ENCODE peak calls at places on chromosome 17, in nine cellular contexts. Y, C, V, K, I, J, D, L and P are unnamed samples.
A peak's percentile ranks its signal among the peaks of the same experiment; 100 is the strongest.

GRCh38 chr17:38434178-38434665 is 6.0 kb downstream of the ARHGAP23 start:
- DNase-seq in C (no peak), I (no peak), L (no peak), V (no peak), K (no peak), Y (no peak), J (no peak), D (no peak), P (no peak)

GRCh38 chr17:4499431-4500187 is 928 bp downstream of the SPNS2 start:
- DNase-seq in I (no peak), C (peak; percentile 56), L (no peak), D (no peak), K (no peak), J (no peak), V (no peak), Y (no peak), P (peak; percentile 18)

GRCh38 chr17:11332706-11333105 is 91.7 kb downstream of the SHISA6 start:
- DNase-seq in L (no peak), K (no peak), J (no peak), C (no peak), Y (no peak), I (no peak), D (no peak), V (no peak), P (no peak)

GRCh38 chr17:75753514-75754377 is 11.2 kb downstream of the GALK1 start:
- DNase-seq in V (peak; percentile 78), K (no peak), J (peak; percentile 82), D (peak; percentile 91), Y (peak; percentile 48), C (peak; percentile 83), I (no peak), L (peak; percentile 15), P (peak; percentile 86)

GRCh38 chr17:72297326-72298115 is 176.7 kb downstream of the SOX9 start:
- DNase-seq in C (no peak), L (peak; percentile 60), I (peak; percentile 85), V (peak; percentile 46), K (no peak), D (no peak), Y (no peak), J (peak; percentile 61), P (peak; percentile 62)

GRCh38 chr17:82647593-82648164 is 565 bp downstream of the WDR45B start:
- DNase-seq in D (peak; percentile 53), C (peak; percentile 60), I (no peak), V (peak; percentile 53), L (no peak), Y (peak; percentile 45), J (peak; percentile 15), K (peak; percentile 53), P (peak; percentile 39)

GRCh38 chr17:31175237-31175636 is 80.5 kb downstream of the NF1 start:
- DNase-seq in L (no peak), K (no peak), D (no peak), V (no peak), C (no peak), Y (no peak), J (no peak), I (no peak), P (no peak)

GRCh38 chr17:2560658-2561057 is 32.8 kb upstream of the PAFAH1B1 start:
- DNase-seq in D (no peak), Y (no peak), K (no peak), V (no peak), I (peak; percentile 68), C (no peak), L (no peak), J (no peak), P (no peak)

GRCh38 chr17:12545877-12546513 is 119.7 kb upstream of the MYOCD start:
- DNase-seq in K (peak; percentile 43), I (peak; percentile 67), D (peak; percentile 62), Y (peak; percentile 47), J (peak; percentile 71), L (peak; percentile 58), C (peak; percentile 50), V (no peak), P (peak; percentile 62)

GRCh38 chr17:8079291-8080207 is 8.0 kb downstream of the ALOX12B start:
- DNase-seq in Y (peak; percentile 84), L (peak; percentile 6), J (peak; percentile 54), K (peak; percentile 75), V (peak; percentile 75), D (peak; percentile 92), I (peak; percentile 34), C (peak; percentile 86), P (peak; percentile 80)

GRCh38 chr17:34580685-34581445 is 1.5 kb downstream of the TMEM132E start:
- DNase-seq in D (no peak), C (peak; percentile 53), K (no peak), J (no peak), Y (no peak), V (no peak), L (no peak), I (no peak), P (no peak)

GRCh38 chr17:76529643-76530488 is 7.6 kb downstream of the CYGB start:
- DNase-seq in D (no peak), J (peak; percentile 96), K (no peak), L (peak; percentile 57), C (peak; percentile 54), V (peak; percentile 89), Y (peak; percentile 68), I (no peak), P (peak; percentile 44)

GRCh38 chr17:67801626-67802175 is 23.6 kb upstream of the BPTF start:
- DNase-seq in C (no peak), V (no peak), I (peak; percentile 23), K (no peak), L (no peak), Y (no peak), D (no peak), J (no peak), P (no peak)
- TF ChIP-seq CTCF in C (no peak), V (no peak), I (no peak), K (no peak), L (no peak), Y (no peak), D (no peak), J (no peak), P (no peak)

DNA sequence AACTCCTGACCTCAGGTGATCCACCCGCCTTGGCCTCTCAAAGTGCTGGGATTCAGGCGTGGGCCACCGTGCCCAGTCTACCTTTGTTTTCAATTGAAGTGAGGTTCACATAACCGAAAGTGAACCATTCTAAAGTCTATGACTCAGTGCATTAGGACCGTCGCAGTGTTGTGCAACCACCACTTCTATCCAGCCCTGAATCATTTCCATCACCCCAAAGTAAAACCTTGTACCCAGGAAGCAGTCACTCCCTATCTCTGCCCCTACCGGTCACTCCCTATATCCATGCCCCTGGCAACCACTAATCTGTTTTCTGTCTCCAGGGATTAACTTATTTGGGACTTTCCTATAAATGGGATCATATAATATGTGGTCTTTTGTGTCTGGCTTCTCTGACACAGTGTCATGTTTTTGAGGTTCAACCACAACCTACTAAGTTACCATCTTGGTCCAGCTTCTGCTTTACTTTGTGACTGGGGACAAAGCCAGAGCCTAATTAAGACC is 28.3 kb upstream of the CDC42EP4 start:
- DNase-seq in L (peak; percentile 90), V (peak; percentile 48), I (peak; percentile 99), C (no peak), D (no peak), K (peak; percentile 77), Y (no peak), J (peak; percentile 91), P (peak; percentile 67)
- TF ChIP-seq CTCF in L (peak; percentile 61), V (peak; percentile 12), I (peak; percentile 61), C (no peak), D (no peak), K (peak; percentile 23), Y (no peak), J (peak; percentile 47), P (no peak)

DNA sequence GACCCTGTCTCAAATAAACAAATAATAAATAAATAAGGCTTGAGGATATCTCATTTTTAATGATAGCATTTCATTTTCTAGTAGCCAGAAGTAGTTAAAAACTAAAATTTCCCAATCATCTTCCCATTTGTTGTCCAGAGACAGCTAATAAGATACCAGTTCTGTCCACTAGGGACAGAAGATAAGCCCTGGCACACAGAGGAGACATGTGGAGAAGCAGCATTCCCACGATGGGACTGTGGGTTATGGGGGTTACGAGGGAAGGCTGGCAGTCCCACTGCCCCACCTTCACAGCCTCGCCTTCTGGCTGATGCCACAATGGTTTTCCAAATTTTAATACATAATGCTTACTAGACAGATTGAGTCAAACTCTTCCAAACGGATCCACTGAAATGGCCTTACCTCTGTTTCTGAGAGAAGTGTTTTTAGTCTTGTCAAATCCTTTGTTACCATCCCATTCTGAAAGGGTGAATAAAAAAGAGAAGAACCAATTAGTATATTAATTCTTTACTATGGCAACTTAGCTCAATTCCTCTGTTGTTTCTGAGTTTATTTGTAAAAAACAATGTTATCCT is 44.2 kb downstream of the HELZ start:
- DNase-seq in Y (no peak), D (no peak), L (no peak), V (no peak), K (no peak), I (peak; percentile 22), J (peak; percentile 21), C (no peak), P (peak; percentile 38)
- TF ChIP-seq CTCF in Y (no peak), D (peak; percentile 8), L (peak; percentile 68), V (peak; percentile 44), K (peak; percentile 62), I (peak; percentile 43), J (peak; percentile 47), C (peak; percentile 36), P (peak; percentile 64)

GRCh38 chr17:44775136-44775837 is 16.5 kb downstream of the ADAM11 start:
- DNase-seq in C (peak; percentile 100), K (no peak), Y (peak; percentile 99), J (peak; percentile 98), L (peak; percentile 96), I (peak; percentile 96), V (peak; percentile 93), D (peak; percentile 99), P (peak; percentile 97)
- TF ChIP-seq CTCF in C (peak; percentile 23), K (no peak), Y (no peak), J (no peak), L (no peak), I (no peak), V (no peak), D (no peak), P (no peak)

GRCh38 chr17:36008998-36009665 is 7.8 kb upstream of the CCL15 start:
- DNase-seq in C (no peak), V (no peak), L (peak; percentile 6), I (no peak), J (peak; percentile 20), K (no peak), D (no peak), Y (peak; percentile 35), P (peak; percentile 0)
- TF ChIP-seq CTCF in C (peak; percentile 12), V (peak; percentile 19), L (peak; percentile 49), I (peak; percentile 49), J (peak; percentile 47), K (peak; percentile 50), D (no peak), Y (peak; percentile 36), P (peak; percentile 40)

GRCh38 chr17:60730273-60730672 is 52.6 kb downstream of the BCAS3 start:
- DNase-seq in K (no peak), L (no peak), J (no peak), V (no peak), C (no peak), D (no peak), Y (no peak), I (no peak), P (no peak)

GRCh38 chr17:60724647-60725046 is 47.0 kb downstream of the BCAS3 start:
- DNase-seq in I (no peak), L (no peak), C (no peak), D (no peak), V (no peak), Y (no peak), J (no peak), K (no peak), P (no peak)

DNA sequence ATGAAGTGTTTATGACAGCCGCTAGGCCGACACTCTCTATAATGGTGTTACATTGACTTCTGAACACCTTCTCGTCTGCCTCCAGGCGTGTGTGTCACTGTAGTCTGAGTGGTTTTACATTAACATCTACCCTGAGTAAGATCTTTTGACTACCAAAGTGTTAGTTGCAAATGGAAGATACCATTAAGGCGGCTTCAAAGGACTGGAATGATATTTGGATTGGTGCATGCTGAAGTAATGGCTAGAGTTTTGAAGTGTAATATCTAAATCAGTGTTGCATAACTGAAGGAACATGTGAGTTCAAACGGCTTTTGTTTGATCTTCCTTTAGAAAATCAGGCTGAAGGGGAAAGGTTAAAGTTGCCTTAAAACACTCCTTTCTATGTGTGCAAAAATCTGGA is 52.2 kb downstream of the BCAS3 start:
- DNase-seq in L (peak; percentile 8), J (no peak), V (no peak), D (no peak), C (no peak), I (no peak), Y (no peak), K (peak; percentile 5), P (no peak)
- TF ChIP-seq CTCF in L (no peak), J (no peak), V (no peak), D (no peak), C (no peak), I (no peak), Y (no peak), K (no peak), P (no peak)